ENCODE peak calls at places on chromosomes 1 and 21, in seven cellular contexts. M is stomach; Z is A172; Q is NT2/D1; P is CD4-positive, alpha-beta T cell; G is non-pigmented ciliary epithelial cell; F is T-helper 9 cell. B is an unnamed sample.

GRCh38 chr1:119674110-119674509 is 26.0 kb upstream of the ZNF697 start:
- DNase-seq in M (no peak), Z (no peak), Q (peak), P (no peak), G (no peak), F (no peak), B (no peak)

GRCh38 chr1:232123775-232124659 is 497.4 kb downstream of the DISC1 start:
- DNase-seq in M (no peak), Z (peak), Q (no peak), P (no peak), G (no peak), F (no peak), B (no peak)

GRCh38 chr1:115929846-115930245 is 46.5 kb upstream of the SLC22A15 start:
- DNase-seq in M (no peak), Z (peak), Q (no peak), P (no peak), G (peak), F (no peak), B (no peak)

GRCh38 chr1:64122588-64122987 is 80.8 kb upstream of the UBE2U start:
- DNase-seq in M (no peak), Z (no peak), Q (no peak), P (no peak), G (no peak), F (no peak), B (no peak)

GRCh38 chr1:17633654-17634053 is 94.2 kb downstream of the ARHGEF10L start:
- DNase-seq in M (no peak), Z (peak), Q (no peak), P (no peak), G (no peak), F (no peak), B (no peak)

GRCh38 chr1:186623547-186623946 is 56.7 kb downstream of the PTGS2 start:
- DNase-seq in M (no peak), Z (no peak), Q (no peak), P (no peak), G (no peak), F (no peak), B (no peak)

GRCh38 chr1:8113257-8114220 is 87.4 kb upstream of the ERRFI1 start:
- DNase-seq in M (no peak), Z (no peak), Q (no peak), P (no peak), G (no peak), F (no peak), B (no peak)

GRCh38 chr1:245234217-245235120 is 79.7 kb downstream of the KIF26B start:
- DNase-seq in M (no peak), Z (peak), Q (peak), P (no peak), G (no peak), F (no peak), B (no peak)

GRCh38 chr1:100229681-100230443 is 19.8 kb downstream of the DBT start:
- DNase-seq in M (no peak), Z (no peak), Q (no peak), P (no peak), G (no peak), F (no peak), B (no peak)

GRCh38 chr1:88056880-88057279 is 627.2 kb upstream of the PKN2 start:
- DNase-seq in M (no peak), Z (no peak), Q (no peak), P (no peak), G (no peak), F (no peak), B (no peak)

GRCh38 chr1:107464827-107465226 is 324.0 kb downstream of the NTNG1 start:
- DNase-seq in M (no peak), Z (no peak), Q (no peak), P (no peak), G (no peak), F (no peak), B (no peak)

GRCh38 chr1:157652859-157653493 is 47.6 kb downstream of the FCRL3 start:
- DNase-seq in M (no peak), Z (no peak), Q (no peak), P (no peak), G (no peak), F (no peak), B (no peak)

GRCh38 chr1:228004331-228004871 is 2.4 kb upstream of the WNT3A start:
- DNase-seq in M (peak), Z (peak), Q (peak), P (no peak), G (no peak), F (no peak), B (no peak)

GRCh38 chr1:53085405-53085804 is 23.4 kb downstream of the PODN start:
- DNase-seq in M (no peak), Z (no peak), Q (no peak), P (no peak), G (no peak), F (no peak), B (no peak)

GRCh38 chr1:165367375-165367993 is 11.0 kb upstream of the LMX1A start:
- DNase-seq in M (peak), Z (peak), Q (peak), P (peak), G (peak), F (peak), B (peak)

GRCh38 chr1:77536813-77537212 is 145.6 kb downstream of the ZZZ3 start:
- DNase-seq in M (no peak), Z (peak), Q (no peak), P (no peak), G (peak), F (no peak), B (no peak)

GRCh38 chr1:202143011-202143767 is 1.3 kb downstream of the ARL8A start:
- DNase-seq in M (no peak), Z (no peak), Q (no peak), P (peak), G (no peak), F (peak), B (no peak)

GRCh38 chr1:55612988-55613387 is 397.8 kb upstream of the USP24 start:
- DNase-seq in M (no peak), Z (no peak), Q (no peak), P (no peak), G (no peak), F (no peak), B (no peak)

GRCh38 chr1:226678701-226679100 is 60.4 kb downstream of the ITPKB start:
- DNase-seq in M (no peak), Z (no peak), Q (no peak), P (no peak), G (no peak), F (peak), B (peak)

GRCh38 chr1:163351912-163352311 is 30.2 kb downstream of the NUF2 start:
- DNase-seq in M (no peak), Z (no peak), Q (no peak), P (no peak), G (no peak), F (no peak), B (no peak)

GRCh38 chr1:226982451-226983177 is 42.5 kb downstream of the COQ8A start:
- DNase-seq in M (no peak), Z (no peak), Q (no peak), P (no peak), G (no peak), F (no peak), B (no peak)

GRCh38 chr1:156627313-156627880 is 8.2 kb downstream of the HAPLN2 start:
- DNase-seq in M (peak), Z (peak), Q (no peak), P (peak), G (no peak), F (no peak), B (peak)

GRCh38 chr1:54965624-54966340 is 14.6 kb upstream of the TMEM61 start:
- DNase-seq in M (peak), Z (peak), Q (no peak), P (no peak), G (no peak), F (no peak), B (no peak)

GRCh38 chr21:39137248-39138186 is 45.7 kb downstream of the PSMG1 start:
- DNase-seq in M (no peak), Z (peak), Q (peak), P (no peak), G (no peak), F (no peak), B (no peak)

GRCh38 chr1:32250893-32251716 is at the start of gene LCK:
- DNase-seq in M (no peak), Z (no peak), Q (no peak), P (peak), G (no peak), F (peak), B (peak)

GRCh38 chr1:78079580-78079979 is 33.8 kb downstream of the GIPC2 start:
- DNase-seq in M (no peak), Z (no peak), Q (no peak), P (no peak), G (no peak), F (no peak), B (no peak)

GRCh38 chr21:39518055-39518844 is 66.5 kb downstream of the SH3BGR start:
- DNase-seq in M (peak), Z (peak), Q (peak), P (peak), G (peak), F (peak), B (peak)

GRCh38 chr1:247007511-247008405 is at the start of gene ZNF695:
- DNase-seq in M (peak), Z (peak), Q (peak), P (peak), G (peak), F (peak), B (peak)

GRCh38 chr1:97017895-97018294 is 296.3 kb downstream of the PTBP2 start:
- DNase-seq in M (no peak), Z (no peak), Q (peak), P (no peak), G (no peak), F (no peak), B (no peak)

GRCh38 chr1:3522564-3523270 is 68.3 kb downstream of the ARHGEF16 start:
- DNase-seq in M (no peak), Z (no peak), Q (no peak), P (no peak), G (no peak), F (no peak), B (no peak)

GRCh38 chr1:187010571-187011309 is 182.0 kb downstream of the PLA2G4A start:
- DNase-seq in M (no peak), Z (no peak), Q (no peak), P (no peak), G (no peak), F (no peak), B (no peak)

B was measured in effector memory CD8-positive, alpha-beta T cell.